ENCODE peak calls at places on chromosomes 5 and 9, in six cellular contexts. One of them, this sample, is unnamed.

GRCh38 chr9:38713426-38713825 is 6.5 kb downstream of the FAM240B start:
- DNase-seq in H7: no peak
- DNase-seq in WTC11: no peak
- DNase-seq in activated T-helper 9 cell treated with anti-CD3 and anti-CD28 coated beads, Interleukin-2, amount 50 U/mL, for 16 hours: no peak
- DNase-seq in A172: peak
- DNase-seq in stimulated activated CD8-positive, alpha-beta memory T cell treated with anti-CD3 and anti-CD28 coated beads, Interleukin-15, amount 100 ng/mL, for 4 hours: no peak
- DNase-seq in this sample: no peak

GRCh38 chr5:58201922-58202648 is 257.8 kb downstream of the PLK2 start:
- DNase-seq in WTC11: no peak
- DNase-seq in stimulated activated CD8-positive, alpha-beta memory T cell treated with anti-CD3 and anti-CD28 coated beads, Interleukin-15, amount 100 ng/mL, for 4 hours: no peak
- DNase-seq in activated T-helper 9 cell treated with anti-CD3 and anti-CD28 coated beads, Interleukin-2, amount 50 U/mL, for 16 hours: no peak
- DNase-seq in A172: peak
- DNase-seq in H7: no peak
- DNase-seq in this sample: no peak

GRCh38 chr9:137267933-137268355 is 9.6 kb upstream of the TOR4A start:
- DNase-seq in stimulated activated CD8-positive, alpha-beta memory T cell treated with anti-CD3 and anti-CD28 coated beads, Interleukin-15, amount 100 ng/mL, for 4 hours: no peak
- DNase-seq in activated T-helper 9 cell treated with anti-CD3 and anti-CD28 coated beads, Interleukin-2, amount 50 U/mL, for 16 hours: no peak
- DNase-seq in WTC11: no peak
- DNase-seq in A172: no peak
- DNase-seq in H7: peak
- DNase-seq in this sample: no peak

GRCh38 chr9:134340475-134341186 is 14.4 kb downstream of the RXRA start:
- DNase-seq in A172: no peak
- DNase-seq in activated T-helper 9 cell treated with anti-CD3 and anti-CD28 coated beads, Interleukin-2, amount 50 U/mL, for 16 hours: no peak
- DNase-seq in H7: no peak
- DNase-seq in WTC11: no peak
- DNase-seq in stimulated activated CD8-positive, alpha-beta memory T cell treated with anti-CD3 and anti-CD28 coated beads, Interleukin-15, amount 100 ng/mL, for 4 hours: no peak
- DNase-seq in this sample: no peak

GRCh38 chr5:59275537-59276276 is 617.8 kb downstream of the PDE4D start:
- DNase-seq in stimulated activated CD8-positive, alpha-beta memory T cell treated with anti-CD3 and anti-CD28 coated beads, Interleukin-15, amount 100 ng/mL, for 4 hours: no peak
- DNase-seq in WTC11: peak
- DNase-seq in H7: peak
- DNase-seq in activated T-helper 9 cell treated with anti-CD3 and anti-CD28 coated beads, Interleukin-2, amount 50 U/mL, for 16 hours: no peak
- DNase-seq in A172: peak
- DNase-seq in this sample: no peak

GRCh38 chr5:180647941-180648500 is 1.4 kb downstream of the FLT4 start:
- DNase-seq in stimulated activated CD8-positive, alpha-beta memory T cell treated with anti-CD3 and anti-CD28 coated beads, Interleukin-15, amount 100 ng/mL, for 4 hours: no peak
- DNase-seq in WTC11: no peak
- DNase-seq in H7: peak
- DNase-seq in A172: no peak
- DNase-seq in activated T-helper 9 cell treated with anti-CD3 and anti-CD28 coated beads, Interleukin-2, amount 50 U/mL, for 16 hours: no peak
- DNase-seq in this sample: no peak

GRCh38 chr5:107092695-107093094 is 578.0 kb downstream of the EFNA5 start:
- DNase-seq in activated T-helper 9 cell treated with anti-CD3 and anti-CD28 coated beads, Interleukin-2, amount 50 U/mL, for 16 hours: no peak
- DNase-seq in H7: no peak
- DNase-seq in WTC11: no peak
- DNase-seq in A172: peak
- DNase-seq in stimulated activated CD8-positive, alpha-beta memory T cell treated with anti-CD3 and anti-CD28 coated beads, Interleukin-15, amount 100 ng/mL, for 4 hours: no peak
- DNase-seq in this sample: no peak

GRCh38 chr9:73054091-73054490 is 97.6 kb upstream of the ANXA1 start:
- DNase-seq in stimulated activated CD8-positive, alpha-beta memory T cell treated with anti-CD3 and anti-CD28 coated beads, Interleukin-15, amount 100 ng/mL, for 4 hours: no peak
- DNase-seq in A172: no peak
- DNase-seq in WTC11: no peak
- DNase-seq in activated T-helper 9 cell treated with anti-CD3 and anti-CD28 coated beads, Interleukin-2, amount 50 U/mL, for 16 hours: no peak
- DNase-seq in H7: no peak
- DNase-seq in this sample: no peak

GRCh38 chr9:113589890-113590289 is 126.4 kb downstream of the RGS3 start:
- DNase-seq in stimulated activated CD8-positive, alpha-beta memory T cell treated with anti-CD3 and anti-CD28 coated beads, Interleukin-15, amount 100 ng/mL, for 4 hours: no peak
- DNase-seq in activated T-helper 9 cell treated with anti-CD3 and anti-CD28 coated beads, Interleukin-2, amount 50 U/mL, for 16 hours: no peak
- DNase-seq in H7: no peak
- DNase-seq in WTC11: no peak
- DNase-seq in A172: peak
- DNase-seq in this sample: no peak

GRCh38 chr9:92964981-92965758 is 17.8 kb downstream of the FGD3 start:
- DNase-seq in stimulated activated CD8-positive, alpha-beta memory T cell treated with anti-CD3 and anti-CD28 coated beads, Interleukin-15, amount 100 ng/mL, for 4 hours: peak
- DNase-seq in H7: no peak
- DNase-seq in A172: no peak
- DNase-seq in WTC11: no peak
- DNase-seq in activated T-helper 9 cell treated with anti-CD3 and anti-CD28 coated beads, Interleukin-2, amount 50 U/mL, for 16 hours: no peak
- DNase-seq in this sample: no peak

GRCh38 chr5:179475211-179475840 is 75.0 kb upstream of the RUFY1 start:
- DNase-seq in activated T-helper 9 cell treated with anti-CD3 and anti-CD28 coated beads, Interleukin-2, amount 50 U/mL, for 16 hours: no peak
- DNase-seq in stimulated activated CD8-positive, alpha-beta memory T cell treated with anti-CD3 and anti-CD28 coated beads, Interleukin-15, amount 100 ng/mL, for 4 hours: no peak
- DNase-seq in A172: no peak
- DNase-seq in H7: peak
- DNase-seq in WTC11: no peak
- DNase-seq in this sample: no peak

GRCh38 chr5:120052916-120053828 is 410.9 kb upstream of the PRR16 start:
- DNase-seq in stimulated activated CD8-positive, alpha-beta memory T cell treated with anti-CD3 and anti-CD28 coated beads, Interleukin-15, amount 100 ng/mL, for 4 hours: no peak
- DNase-seq in WTC11: no peak
- DNase-seq in H7: no peak
- DNase-seq in activated T-helper 9 cell treated with anti-CD3 and anti-CD28 coated beads, Interleukin-2, amount 50 U/mL, for 16 hours: no peak
- DNase-seq in A172: no peak
- DNase-seq in this sample: no peak

GRCh38 chr5:113510836-113511451 is 2.5 kb upstream of the YTHDC2 start:
- DNase-seq in activated T-helper 9 cell treated with anti-CD3 and anti-CD28 coated beads, Interleukin-2, amount 50 U/mL, for 16 hours: no peak
- DNase-seq in stimulated activated CD8-positive, alpha-beta memory T cell treated with anti-CD3 and anti-CD28 coated beads, Interleukin-15, amount 100 ng/mL, for 4 hours: no peak
- DNase-seq in A172: peak
- DNase-seq in WTC11: no peak
- DNase-seq in H7: no peak
- DNase-seq in this sample: no peak

GRCh38 chr5:52799358-52799982 is 11.8 kb downstream of the ITGA1 start:
- DNase-seq in H7: peak
- DNase-seq in stimulated activated CD8-positive, alpha-beta memory T cell treated with anti-CD3 and anti-CD28 coated beads, Interleukin-15, amount 100 ng/mL, for 4 hours: no peak
- DNase-seq in activated T-helper 9 cell treated with anti-CD3 and anti-CD28 coated beads, Interleukin-2, amount 50 U/mL, for 16 hours: no peak
- DNase-seq in A172: peak
- DNase-seq in WTC11: peak
- DNase-seq in this sample: no peak

GRCh38 chr5:17167171-17167891 is 50.1 kb upstream of the BASP1 start:
- DNase-seq in stimulated activated CD8-positive, alpha-beta memory T cell treated with anti-CD3 and anti-CD28 coated beads, Interleukin-15, amount 100 ng/mL, for 4 hours: no peak
- DNase-seq in activated T-helper 9 cell treated with anti-CD3 and anti-CD28 coated beads, Interleukin-2, amount 50 U/mL, for 16 hours: no peak
- DNase-seq in H7: peak
- DNase-seq in WTC11: no peak
- DNase-seq in A172: peak
- DNase-seq in this sample: no peak

GRCh38 chr5:10485142-10485795 is 43.6 kb downstream of the ROPN1L start:
- DNase-seq in WTC11: no peak
- DNase-seq in A172: peak
- DNase-seq in stimulated activated CD8-positive, alpha-beta memory T cell treated with anti-CD3 and anti-CD28 coated beads, Interleukin-15, amount 100 ng/mL, for 4 hours: no peak
- DNase-seq in H7: peak
- DNase-seq in activated T-helper 9 cell treated with anti-CD3 and anti-CD28 coated beads, Interleukin-2, amount 50 U/mL, for 16 hours: no peak
- DNase-seq in this sample: no peak

GRCh38 chr9:103037508-103038477 is 42.7 kb downstream of the CYLC2 start:
- DNase-seq in H7: no peak
- DNase-seq in A172: peak
- DNase-seq in stimulated activated CD8-positive, alpha-beta memory T cell treated with anti-CD3 and anti-CD28 coated beads, Interleukin-15, amount 100 ng/mL, for 4 hours: no peak
- DNase-seq in WTC11: no peak
- DNase-seq in activated T-helper 9 cell treated with anti-CD3 and anti-CD28 coated beads, Interleukin-2, amount 50 U/mL, for 16 hours: no peak
- DNase-seq in this sample: no peak

GRCh38 chr9:135607401-135608293 is 31.7 kb downstream of the GLT6D1 start:
- DNase-seq in WTC11: no peak
- DNase-seq in activated T-helper 9 cell treated with anti-CD3 and anti-CD28 coated beads, Interleukin-2, amount 50 U/mL, for 16 hours: no peak
- DNase-seq in H7: peak
- DNase-seq in A172: no peak
- DNase-seq in stimulated activated CD8-positive, alpha-beta memory T cell treated with anti-CD3 and anti-CD28 coated beads, Interleukin-15, amount 100 ng/mL, for 4 hours: no peak
- DNase-seq in this sample: no peak

GRCh38 chr9:113520109-113520642 is 56.6 kb downstream of the RGS3 start:
- DNase-seq in A172: peak
- DNase-seq in stimulated activated CD8-positive, alpha-beta memory T cell treated with anti-CD3 and anti-CD28 coated beads, Interleukin-15, amount 100 ng/mL, for 4 hours: peak
- DNase-seq in H7: no peak
- DNase-seq in WTC11: no peak
- DNase-seq in activated T-helper 9 cell treated with anti-CD3 and anti-CD28 coated beads, Interleukin-2, amount 50 U/mL, for 16 hours: peak
- DNase-seq in this sample: no peak

GRCh38 chr5:139733289-139733688 is 62.3 kb upstream of the PSD2 start:
- DNase-seq in H7: no peak
- DNase-seq in A172: no peak
- DNase-seq in WTC11: no peak
- DNase-seq in stimulated activated CD8-positive, alpha-beta memory T cell treated with anti-CD3 and anti-CD28 coated beads, Interleukin-15, amount 100 ng/mL, for 4 hours: no peak
- DNase-seq in activated T-helper 9 cell treated with anti-CD3 and anti-CD28 coated beads, Interleukin-2, amount 50 U/mL, for 16 hours: no peak
- DNase-seq in this sample: no peak

GRCh38 chr5:172035039-172035438 is 28.6 kb upstream of the FBXW11 start:
- DNase-seq in H7: no peak
- DNase-seq in stimulated activated CD8-positive, alpha-beta memory T cell treated with anti-CD3 and anti-CD28 coated beads, Interleukin-15, amount 100 ng/mL, for 4 hours: no peak
- DNase-seq in activated T-helper 9 cell treated with anti-CD3 and anti-CD28 coated beads, Interleukin-2, amount 50 U/mL, for 16 hours: no peak
- DNase-seq in A172: no peak
- DNase-seq in WTC11: no peak
- DNase-seq in this sample: no peak

GRCh38 chr9:9746826-9747225 is 866.0 kb downstream of the PTPRD start:
- DNase-seq in activated T-helper 9 cell treated with anti-CD3 and anti-CD28 coated beads, Interleukin-2, amount 50 U/mL, for 16 hours: no peak
- DNase-seq in stimulated activated CD8-positive, alpha-beta memory T cell treated with anti-CD3 and anti-CD28 coated beads, Interleukin-15, amount 100 ng/mL, for 4 hours: no peak
- DNase-seq in WTC11: no peak
- DNase-seq in H7: no peak
- DNase-seq in A172: no peak
- DNase-seq in this sample: no peak

GRCh38 chr9:133888779-133889491 is 103.2 kb downstream of the VAV2 start:
- DNase-seq in WTC11: no peak
- DNase-seq in H7: peak
- DNase-seq in A172: no peak
- DNase-seq in activated T-helper 9 cell treated with anti-CD3 and anti-CD28 coated beads, Interleukin-2, amount 50 U/mL, for 16 hours: no peak
- DNase-seq in stimulated activated CD8-positive, alpha-beta memory T cell treated with anti-CD3 and anti-CD28 coated beads, Interleukin-15, amount 100 ng/mL, for 4 hours: no peak
- DNase-seq in this sample: no peak

GRCh38 chr5:140969880-140970279 is 3.6 kb downstream of the PCDHAC2 start:
- DNase-seq in WTC11: no peak
- DNase-seq in A172: no peak
- DNase-seq in stimulated activated CD8-positive, alpha-beta memory T cell treated with anti-CD3 and anti-CD28 coated beads, Interleukin-15, amount 100 ng/mL, for 4 hours: no peak
- DNase-seq in H7: no peak
- DNase-seq in activated T-helper 9 cell treated with anti-CD3 and anti-CD28 coated beads, Interleukin-2, amount 50 U/mL, for 16 hours: no peak
- DNase-seq in this sample: no peak

GRCh38 chr9:33159760-33160127 is 7.4 kb downstream of the B4GALT1 start:
- DNase-seq in stimulated activated CD8-positive, alpha-beta memory T cell treated with anti-CD3 and anti-CD28 coated beads, Interleukin-15, amount 100 ng/mL, for 4 hours: no peak
- DNase-seq in A172: peak
- DNase-seq in H7: no peak
- DNase-seq in activated T-helper 9 cell treated with anti-CD3 and anti-CD28 coated beads, Interleukin-2, amount 50 U/mL, for 16 hours: peak
- DNase-seq in WTC11: no peak
- DNase-seq in this sample: no peak

GRCh38 chr5:108579236-108579635 is 168.5 kb upstream of the FER start:
- DNase-seq in stimulated activated CD8-positive, alpha-beta memory T cell treated with anti-CD3 and anti-CD28 coated beads, Interleukin-15, amount 100 ng/mL, for 4 hours: no peak
- DNase-seq in WTC11: no peak
- DNase-seq in H7: peak
- DNase-seq in A172: no peak
- DNase-seq in activated T-helper 9 cell treated with anti-CD3 and anti-CD28 coated beads, Interleukin-2, amount 50 U/mL, for 16 hours: no peak
- DNase-seq in this sample: no peak

GRCh38 chr5:108487951-108488350 is 106.1 kb upstream of the FBXL17 start:
- DNase-seq in A172: no peak
- DNase-seq in activated T-helper 9 cell treated with anti-CD3 and anti-CD28 coated beads, Interleukin-2, amount 50 U/mL, for 16 hours: no peak
- DNase-seq in stimulated activated CD8-positive, alpha-beta memory T cell treated with anti-CD3 and anti-CD28 coated beads, Interleukin-15, amount 100 ng/mL, for 4 hours: no peak
- DNase-seq in WTC11: no peak
- DNase-seq in H7: no peak
- DNase-seq in this sample: no peak

GRCh38 chr5:107736608-107737007 is 65.9 kb upstream of the EFNA5 start:
- DNase-seq in A172: no peak
- DNase-seq in WTC11: no peak
- DNase-seq in activated T-helper 9 cell treated with anti-CD3 and anti-CD28 coated beads, Interleukin-2, amount 50 U/mL, for 16 hours: no peak
- DNase-seq in stimulated activated CD8-positive, alpha-beta memory T cell treated with anti-CD3 and anti-CD28 coated beads, Interleukin-15, amount 100 ng/mL, for 4 hours: no peak
- DNase-seq in H7: no peak
- DNase-seq in this sample: no peak

GRCh38 chr5:145237843-145238242 is 597.3 kb downstream of the PRELID2 start:
- DNase-seq in A172: peak
- DNase-seq in WTC11: peak
- DNase-seq in H7: peak
- DNase-seq in stimulated activated CD8-positive, alpha-beta memory T cell treated with anti-CD3 and anti-CD28 coated beads, Interleukin-15, amount 100 ng/mL, for 4 hours: no peak
- DNase-seq in activated T-helper 9 cell treated with anti-CD3 and anti-CD28 coated beads, Interleukin-2, amount 50 U/mL, for 16 hours: no peak
- DNase-seq in this sample: peak

GRCh38 chr9:21674894-21675293 is 127.5 kb upstream of the MTAP start:
- DNase-seq in A172: no peak
- DNase-seq in H7: no peak
- DNase-seq in activated T-helper 9 cell treated with anti-CD3 and anti-CD28 coated beads, Interleukin-2, amount 50 U/mL, for 16 hours: no peak
- DNase-seq in WTC11: no peak
- DNase-seq in stimulated activated CD8-positive, alpha-beta memory T cell treated with anti-CD3 and anti-CD28 coated beads, Interleukin-15, amount 100 ng/mL, for 4 hours: no peak
- DNase-seq in this sample: no peak

GRCh38 chr9:36548454-36548853 is 24.2 kb upstream of the MELK start:
- DNase-seq in WTC11: no peak
- DNase-seq in stimulated activated CD8-positive, alpha-beta memory T cell treated with anti-CD3 and anti-CD28 coated beads, Interleukin-15, amount 100 ng/mL, for 4 hours: no peak
- DNase-seq in activated T-helper 9 cell treated with anti-CD3 and anti-CD28 coated beads, Interleukin-2, amount 50 U/mL, for 16 hours: no peak
- DNase-seq in A172: no peak
- DNase-seq in H7: no peak
- DNase-seq in this sample: no peak

GRCh38 chr5:128800377-128800776 is 164.9 kb upstream of the SLC27A6 start:
- DNase-seq in A172: no peak
- DNase-seq in H7: no peak
- DNase-seq in activated T-helper 9 cell treated with anti-CD3 and anti-CD28 coated beads, Interleukin-2, amount 50 U/mL, for 16 hours: no peak
- DNase-seq in stimulated activated CD8-positive, alpha-beta memory T cell treated with anti-CD3 and anti-CD28 coated beads, Interleukin-15, amount 100 ng/mL, for 4 hours: no peak
- DNase-seq in WTC11: no peak
- DNase-seq in this sample: no peak

GRCh38 chr5:50623666-50624065 is 42.8 kb upstream of the PARP8 start:
- DNase-seq in activated T-helper 9 cell treated with anti-CD3 and anti-CD28 coated beads, Interleukin-2, amount 50 U/mL, for 16 hours: no peak
- DNase-seq in WTC11: no peak
- DNase-seq in stimulated activated CD8-positive, alpha-beta memory T cell treated with anti-CD3 and anti-CD28 coated beads, Interleukin-15, amount 100 ng/mL, for 4 hours: no peak
- DNase-seq in A172: no peak
- DNase-seq in H7: no peak
- DNase-seq in this sample: no peak